ENCODE peak calls at places on chromosome 4, in seven cellular contexts. One of them, this sample, is unnamed.

GRCh38 chr4:82948647-82949204 is 48.2 kb downstream of the THAP9 start:
- DNase-seq in neuronal stem cell: no peak
- DNase-seq in H1: no peak
- DNase-seq in mesendoderm: no peak
- DNase-seq in mesenchymal stem cell: peak
- DNase-seq in trophoblast cell: no peak
- DNase-seq in IMR-90: peak
- DNase-seq in this sample: no peak

GRCh38 chr4:187562345-187562744 is 433.2 kb upstream of the ZFP42 start:
- DNase-seq in mesenchymal stem cell: no peak
- DNase-seq in neuronal stem cell: no peak
- DNase-seq in H1: no peak
- DNase-seq in IMR-90: no peak
- DNase-seq in trophoblast cell: no peak
- DNase-seq in mesendoderm: no peak
- DNase-seq in this sample: no peak

GRCh38 chr4:174563399-174563798 is 41.1 kb upstream of the HPGD start:
- DNase-seq in IMR-90: no peak
- DNase-seq in mesenchymal stem cell: no peak
- DNase-seq in H1: no peak
- DNase-seq in neuronal stem cell: no peak
- DNase-seq in mesendoderm: peak
- DNase-seq in trophoblast cell: no peak
- DNase-seq in this sample: no peak

GRCh38 chr4:38949416-38950051 is 81.9 kb downstream of the FAM114A1 start:
- DNase-seq in IMR-90: peak
- DNase-seq in trophoblast cell: no peak
- DNase-seq in mesendoderm: peak
- DNase-seq in mesenchymal stem cell: peak
- DNase-seq in H1: no peak
- DNase-seq in neuronal stem cell: no peak
- DNase-seq in this sample: no peak

GRCh38 chr4:182975806-182976205 is 58.6 kb upstream of the DCTD start:
- DNase-seq in mesenchymal stem cell: peak
- DNase-seq in H1: no peak
- DNase-seq in neuronal stem cell: no peak
- DNase-seq in trophoblast cell: no peak
- DNase-seq in mesendoderm: no peak
- DNase-seq in IMR-90: peak
- DNase-seq in this sample: no peak

GRCh38 chr4:145716200-145716599 is 36.3 kb downstream of the C4orf51 start:
- DNase-seq in mesendoderm: peak
- DNase-seq in trophoblast cell: no peak
- DNase-seq in H1: no peak
- DNase-seq in mesenchymal stem cell: no peak
- DNase-seq in IMR-90: peak
- DNase-seq in neuronal stem cell: no peak
- DNase-seq in this sample: no peak

GRCh38 chr4:94500696-94501095 is 49.0 kb downstream of the PDLIM5 start:
- DNase-seq in IMR-90: no peak
- DNase-seq in neuronal stem cell: no peak
- DNase-seq in trophoblast cell: no peak
- DNase-seq in H1: no peak
- DNase-seq in mesendoderm: no peak
- DNase-seq in mesenchymal stem cell: no peak
- DNase-seq in this sample: no peak

GRCh38 chr4:153780876-153781275 is 8.0 kb downstream of the SFRP2 start:
- DNase-seq in H1: no peak
- DNase-seq in mesenchymal stem cell: no peak
- DNase-seq in neuronal stem cell: no peak
- DNase-seq in mesendoderm: no peak
- DNase-seq in trophoblast cell: no peak
- DNase-seq in IMR-90: no peak
- DNase-seq in this sample: no peak

GRCh38 chr4:42371306-42372063 is 25.8 kb upstream of the SHISA3 start:
- DNase-seq in neuronal stem cell: no peak
- DNase-seq in H1: no peak
- DNase-seq in trophoblast cell: peak
- DNase-seq in IMR-90: peak
- DNase-seq in mesendoderm: peak
- DNase-seq in mesenchymal stem cell: peak
- DNase-seq in this sample: no peak

GRCh38 chr4:6207602-6208001 is 7.3 kb upstream of the JAKMIP1 start:
- DNase-seq in mesenchymal stem cell: no peak
- DNase-seq in mesendoderm: no peak
- DNase-seq in IMR-90: no peak
- DNase-seq in trophoblast cell: no peak
- DNase-seq in neuronal stem cell: no peak
- DNase-seq in H1: no peak
- DNase-seq in this sample: no peak

GRCh38 chr4:156378053-156378665 is 424.5 kb upstream of the CTSO start:
- DNase-seq in neuronal stem cell: peak
- DNase-seq in H1: peak
- DNase-seq in trophoblast cell: peak
- DNase-seq in IMR-90: peak
- DNase-seq in mesenchymal stem cell: peak
- DNase-seq in mesendoderm: peak
- DNase-seq in this sample: peak

GRCh38 chr4:70589785-70590184 is 2.3 kb upstream of the AMBN start:
- DNase-seq in mesenchymal stem cell: no peak
- DNase-seq in IMR-90: no peak
- DNase-seq in neuronal stem cell: no peak
- DNase-seq in trophoblast cell: no peak
- DNase-seq in H1: no peak
- DNase-seq in mesendoderm: no peak
- DNase-seq in this sample: no peak

GRCh38 chr4:10701702-10702460 is 17.3 kb upstream of the CLNK start:
- DNase-seq in neuronal stem cell: no peak
- DNase-seq in mesendoderm: peak
- DNase-seq in trophoblast cell: no peak
- DNase-seq in IMR-90: peak
- DNase-seq in H1: no peak
- DNase-seq in mesenchymal stem cell: peak
- DNase-seq in this sample: no peak

GRCh38 chr4:39085891-39086290 is 23.9 kb downstream of the KLHL5 start:
- DNase-seq in IMR-90: no peak
- DNase-seq in trophoblast cell: no peak
- DNase-seq in H1: no peak
- DNase-seq in mesenchymal stem cell: no peak
- DNase-seq in mesendoderm: no peak
- DNase-seq in neuronal stem cell: no peak
- DNase-seq in this sample: no peak

GRCh38 chr4:78609580-78609979 is 58.0 kb downstream of the ANXA3 start:
- DNase-seq in trophoblast cell: no peak
- DNase-seq in IMR-90: no peak
- DNase-seq in neuronal stem cell: no peak
- DNase-seq in H1: no peak
- DNase-seq in mesendoderm: no peak
- DNase-seq in mesenchymal stem cell: no peak
- DNase-seq in this sample: no peak

GRCh38 chr4:88451205-88451604 is 5.7 kb upstream of the HERC5 start:
- DNase-seq in mesenchymal stem cell: no peak
- DNase-seq in H1: no peak
- DNase-seq in IMR-90: no peak
- DNase-seq in trophoblast cell: no peak
- DNase-seq in neuronal stem cell: no peak
- DNase-seq in mesendoderm: no peak
- DNase-seq in this sample: no peak

GRCh38 chr4:4609622-4610334 is 67.9 kb upstream of the STX18 start:
- DNase-seq in neuronal stem cell: no peak
- DNase-seq in mesenchymal stem cell: no peak
- DNase-seq in IMR-90: no peak
- DNase-seq in trophoblast cell: no peak
- DNase-seq in mesendoderm: no peak
- DNase-seq in H1: no peak
- DNase-seq in this sample: no peak

GRCh38 chr4:183180621-183181020 is 81.6 kb downstream of the WWC2 start:
- DNase-seq in H1: no peak
- DNase-seq in trophoblast cell: no peak
- DNase-seq in IMR-90: no peak
- DNase-seq in mesendoderm: no peak
- DNase-seq in mesenchymal stem cell: no peak
- DNase-seq in neuronal stem cell: no peak
- DNase-seq in this sample: no peak

DNA sequence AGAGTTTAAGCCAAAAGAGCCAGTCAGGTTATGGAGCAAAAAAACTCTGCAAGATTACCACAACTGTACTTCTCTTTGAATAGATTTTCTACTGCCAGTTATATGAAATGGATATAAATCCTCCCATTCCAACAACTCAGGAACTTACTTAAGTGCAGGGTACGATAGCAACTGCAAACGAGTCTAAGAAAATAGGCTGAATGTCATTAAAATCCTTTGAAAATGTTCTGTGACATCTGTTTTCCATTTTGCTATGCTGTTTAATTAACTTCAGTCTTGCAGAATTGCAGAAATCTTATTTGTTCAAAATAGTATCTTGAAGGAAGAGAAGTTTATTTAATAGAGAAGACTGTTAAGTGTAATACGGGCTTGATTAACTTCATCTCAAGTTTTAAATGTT is 243.8 kb downstream of the PALLD start:
- DNase-seq in mesendoderm: no peak
- DNase-seq in H1: no peak
- DNase-seq in trophoblast cell: no peak
- DNase-seq in neuronal stem cell: no peak
- DNase-seq in mesenchymal stem cell: no peak
- DNase-seq in IMR-90: no peak
- DNase-seq in this sample: no peak
- H2BK5ac ChIP-seq in mesendoderm: no peak
- H2BK5ac ChIP-seq in H1: no peak
- H2BK5ac ChIP-seq in trophoblast cell: no peak
- H2BK5ac ChIP-seq in neuronal stem cell: no peak
- H2BK5ac ChIP-seq in mesenchymal stem cell: no peak
- H2BK5ac ChIP-seq in IMR-90: no peak
- H2BK5ac ChIP-seq in this sample: no peak

GRCh38 chr4:1018147-1019020 is 7.0 kb downstream of the FGFRL1 start:
- DNase-seq in mesenchymal stem cell: no peak
- DNase-seq in IMR-90: no peak
- DNase-seq in H1: no peak
- DNase-seq in mesendoderm: no peak
- DNase-seq in neuronal stem cell: no peak
- DNase-seq in trophoblast cell: no peak
- DNase-seq in this sample: no peak
- H2AK5ac ChIP-seq in mesenchymal stem cell: no peak
- H2AK5ac ChIP-seq in IMR-90: no peak
- H2AK5ac ChIP-seq in H1: peak
- H2AK5ac ChIP-seq in mesendoderm: no peak
- H2AK5ac ChIP-seq in neuronal stem cell: peak
- H2AK5ac ChIP-seq in trophoblast cell: no peak
- H2AK5ac ChIP-seq in this sample: no peak

GRCh38 chr4:17497890-17498523 is 13.9 kb downstream of the QDPR start:
- DNase-seq in IMR-90: peak
- DNase-seq in H1: no peak
- DNase-seq in neuronal stem cell: no peak
- DNase-seq in mesendoderm: no peak
- DNase-seq in mesenchymal stem cell: peak
- DNase-seq in trophoblast cell: no peak
- DNase-seq in this sample: no peak

GRCh38 chr4:17504081-17504480 is 7.8 kb downstream of the QDPR start:
- DNase-seq in H1: no peak
- DNase-seq in neuronal stem cell: no peak
- DNase-seq in trophoblast cell: no peak
- DNase-seq in mesendoderm: no peak
- DNase-seq in IMR-90: no peak
- DNase-seq in mesenchymal stem cell: no peak
- DNase-seq in this sample: no peak

GRCh38 chr4:17502764-17503163 is 9.1 kb downstream of the QDPR start:
- DNase-seq in mesenchymal stem cell: no peak
- DNase-seq in IMR-90: peak
- DNase-seq in mesendoderm: no peak
- DNase-seq in neuronal stem cell: no peak
- DNase-seq in trophoblast cell: no peak
- DNase-seq in H1: no peak
- DNase-seq in this sample: no peak

GRCh38 chr4:17494833-17495232 is 17.1 kb downstream of the QDPR start:
- DNase-seq in IMR-90: no peak
- DNase-seq in mesendoderm: no peak
- DNase-seq in H1: no peak
- DNase-seq in neuronal stem cell: no peak
- DNase-seq in trophoblast cell: no peak
- DNase-seq in mesenchymal stem cell: no peak
- DNase-seq in this sample: no peak

GRCh38 chr4:17500574-17500973 is 11.3 kb downstream of the QDPR start:
- DNase-seq in mesendoderm: no peak
- DNase-seq in neuronal stem cell: no peak
- DNase-seq in trophoblast cell: no peak
- DNase-seq in H1: no peak
- DNase-seq in mesenchymal stem cell: no peak
- DNase-seq in IMR-90: no peak
- DNase-seq in this sample: no peak
- H2BK5ac ChIP-seq in mesendoderm: no peak
- H2BK5ac ChIP-seq in neuronal stem cell: no peak
- H2BK5ac ChIP-seq in trophoblast cell: no peak
- H2BK5ac ChIP-seq in H1: no peak
- H2BK5ac ChIP-seq in mesenchymal stem cell: no peak
- H2BK5ac ChIP-seq in IMR-90: no peak
- H2BK5ac ChIP-seq in this sample: no peak

GRCh38 chr4:126603210-126603609 is 1029.5 kb upstream of the INTU start:
- DNase-seq in IMR-90: no peak
- DNase-seq in mesendoderm: no peak
- DNase-seq in neuronal stem cell: no peak
- DNase-seq in H1: no peak
- DNase-seq in trophoblast cell: no peak
- DNase-seq in mesenchymal stem cell: no peak
- DNase-seq in this sample: no peak
- H2AK5ac ChIP-seq in IMR-90: no peak
- H2AK5ac ChIP-seq in mesendoderm: no peak
- H2AK5ac ChIP-seq in neuronal stem cell: no peak
- H2AK5ac ChIP-seq in H1: no peak
- H2AK5ac ChIP-seq in trophoblast cell: no peak
- H2AK5ac ChIP-seq in mesenchymal stem cell: no peak
- H2AK5ac ChIP-seq in this sample: no peak

GRCh38 chr4:7524064-7524682 is 89.4 kb upstream of the PSAPL1 start:
- DNase-seq in mesendoderm: no peak
- DNase-seq in neuronal stem cell: no peak
- DNase-seq in IMR-90: no peak
- DNase-seq in mesenchymal stem cell: no peak
- DNase-seq in trophoblast cell: no peak
- DNase-seq in H1: no peak
- DNase-seq in this sample: no peak

GRCh38 chr4:7526929-7527535 is 92.3 kb upstream of the PSAPL1 start:
- DNase-seq in H1: no peak
- DNase-seq in IMR-90: no peak
- DNase-seq in trophoblast cell: no peak
- DNase-seq in mesenchymal stem cell: no peak
- DNase-seq in mesendoderm: no peak
- DNase-seq in neuronal stem cell: no peak
- DNase-seq in this sample: no peak

GRCh38 chr4:7523526-7523925 is 88.8 kb upstream of the PSAPL1 start:
- DNase-seq in trophoblast cell: no peak
- DNase-seq in neuronal stem cell: no peak
- DNase-seq in mesenchymal stem cell: no peak
- DNase-seq in mesendoderm: no peak
- DNase-seq in IMR-90: no peak
- DNase-seq in H1: no peak
- DNase-seq in this sample: no peak

GRCh38 chr4:7526491-7526890 is 91.8 kb upstream of the PSAPL1 start:
- DNase-seq in trophoblast cell: no peak
- DNase-seq in H1: no peak
- DNase-seq in mesenchymal stem cell: no peak
- DNase-seq in neuronal stem cell: no peak
- DNase-seq in IMR-90: no peak
- DNase-seq in mesendoderm: no peak
- DNase-seq in this sample: no peak

GRCh38 chr4:7524841-7525240 is 90.1 kb upstream of the PSAPL1 start:
- DNase-seq in neuronal stem cell: no peak
- DNase-seq in H1: no peak
- DNase-seq in IMR-90: no peak
- DNase-seq in mesenchymal stem cell: no peak
- DNase-seq in mesendoderm: no peak
- DNase-seq in trophoblast cell: no peak
- DNase-seq in this sample: no peak
- H2BK5ac ChIP-seq in neuronal stem cell: no peak
- H2BK5ac ChIP-seq in H1: no peak
- H2BK5ac ChIP-seq in IMR-90: no peak
- H2BK5ac ChIP-seq in mesenchymal stem cell: no peak
- H2BK5ac ChIP-seq in mesendoderm: no peak
- H2BK5ac ChIP-seq in trophoblast cell: no peak
- H2BK5ac ChIP-seq in this sample: no peak